ENCODE peak calls at places on chromosomes 7 and 10, in eight cellular contexts. One of them, this sample, is unnamed.
A peak's percentile ranks its signal among the peaks of the same experiment; 100 is the strongest.

GRCh38 chr7:110762514-110762913 is 328.4 kb upstream of the LRRN3 start:
- DNase-seq in ovary: no peak
- DNase-seq in smooth muscle cell of the brain vasculature: peak; percentile 26
- DNase-seq in NCI-H1105 treated with DMSO at 0.1 percent for 48 hours: peak; percentile 43
- DNase-seq in GM12878: no peak
- DNase-seq in heart right ventricle: no peak
- DNase-seq in lung: no peak
- DNase-seq in Daoy: no peak
- DNase-seq in this sample: no peak

GRCh38 chr10:486668-487067 is 202.8 kb downstream of the DIP2C start:
- DNase-seq in ovary: no peak
- DNase-seq in smooth muscle cell of the brain vasculature: no peak
- DNase-seq in NCI-H1105 treated with DMSO at 0.1 percent for 48 hours: no peak
- DNase-seq in GM12878: no peak
- DNase-seq in heart right ventricle: no peak
- DNase-seq in lung: peak; percentile 25
- DNase-seq in Daoy: no peak
- DNase-seq in this sample: no peak

GRCh38 chr7:66146701-66147100 is 32.1 kb downstream of the CRCP start:
- DNase-seq in ovary: no peak
- DNase-seq in smooth muscle cell of the brain vasculature: no peak
- DNase-seq in NCI-H1105 treated with DMSO at 0.1 percent for 48 hours: no peak
- DNase-seq in GM12878: no peak
- DNase-seq in heart right ventricle: no peak
- DNase-seq in lung: no peak
- DNase-seq in Daoy: no peak
- DNase-seq in this sample: no peak

GRCh38 chr7:20438248-20438647 is 107.5 kb downstream of the ITGB8 start:
- DNase-seq in ovary: no peak
- DNase-seq in smooth muscle cell of the brain vasculature: no peak
- DNase-seq in NCI-H1105 treated with DMSO at 0.1 percent for 48 hours: no peak
- DNase-seq in GM12878: no peak
- DNase-seq in heart right ventricle: no peak
- DNase-seq in lung: no peak
- DNase-seq in Daoy: no peak
- DNase-seq in this sample: no peak

GRCh38 chr7:75534727-75535307 is 42.7 kb downstream of the SPDYE5 start:
- DNase-seq in ovary: no peak
- DNase-seq in smooth muscle cell of the brain vasculature: no peak
- DNase-seq in NCI-H1105 treated with DMSO at 0.1 percent for 48 hours: no peak
- DNase-seq in GM12878: peak; percentile 35
- DNase-seq in heart right ventricle: no peak
- DNase-seq in lung: no peak
- DNase-seq in Daoy: peak; percentile 60
- DNase-seq in this sample: no peak

GRCh38 chr7:128422856-128423255 is 13.1 kb upstream of the IMPDH1 start:
- DNase-seq in ovary: no peak
- DNase-seq in smooth muscle cell of the brain vasculature: no peak
- DNase-seq in NCI-H1105 treated with DMSO at 0.1 percent for 48 hours: no peak
- DNase-seq in GM12878: no peak
- DNase-seq in heart right ventricle: peak; percentile 55
- DNase-seq in lung: no peak
- DNase-seq in Daoy: no peak
- DNase-seq in this sample: peak; percentile 79

GRCh38 chr10:132654708-132655661 is 117.4 kb downstream of the INPP5A start:
- DNase-seq in ovary: peak; percentile 80
- DNase-seq in smooth muscle cell of the brain vasculature: no peak
- DNase-seq in NCI-H1105 treated with DMSO at 0.1 percent for 48 hours: peak; percentile 14
- DNase-seq in GM12878: no peak
- DNase-seq in heart right ventricle: peak; percentile 35
- DNase-seq in lung: peak; percentile 56
- DNase-seq in Daoy: peak; percentile 67
- DNase-seq in this sample: peak; percentile 72

GRCh38 chr7:84088669-84089278 is 105.8 kb downstream of the SEMA3A start:
- DNase-seq in ovary: no peak
- DNase-seq in smooth muscle cell of the brain vasculature: no peak
- DNase-seq in NCI-H1105 treated with DMSO at 0.1 percent for 48 hours: peak; percentile 55
- DNase-seq in GM12878: no peak
- DNase-seq in heart right ventricle: no peak
- DNase-seq in lung: no peak
- DNase-seq in Daoy: no peak
- DNase-seq in this sample: no peak

GRCh38 chr10:97607076-97607635 is 17.6 kb downstream of the C10orf62 start:
- DNase-seq in ovary: no peak
- DNase-seq in smooth muscle cell of the brain vasculature: no peak
- DNase-seq in NCI-H1105 treated with DMSO at 0.1 percent for 48 hours: no peak
- DNase-seq in GM12878: no peak
- DNase-seq in heart right ventricle: no peak
- DNase-seq in lung: no peak
- DNase-seq in Daoy: no peak
- DNase-seq in this sample: no peak

GRCh38 chr7:92797284-92797683 is 39.1 kb downstream of the CDK6 start:
- DNase-seq in ovary: no peak
- DNase-seq in smooth muscle cell of the brain vasculature: no peak
- DNase-seq in NCI-H1105 treated with DMSO at 0.1 percent for 48 hours: no peak
- DNase-seq in GM12878: no peak
- DNase-seq in heart right ventricle: no peak
- DNase-seq in lung: no peak
- DNase-seq in Daoy: no peak
- DNase-seq in this sample: peak; percentile 36

GRCh38 chr7:37901890-37902524 is 14.6 kb downstream of the SFRP4 start:
- DNase-seq in ovary: no peak
- DNase-seq in smooth muscle cell of the brain vasculature: no peak
- DNase-seq in NCI-H1105 treated with DMSO at 0.1 percent for 48 hours: peak; percentile 2
- DNase-seq in GM12878: no peak
- DNase-seq in heart right ventricle: no peak
- DNase-seq in lung: no peak
- DNase-seq in Daoy: peak; percentile 70
- DNase-seq in this sample: no peak

GRCh38 chr10:49457686-49458085 is 61.8 kb upstream of the DRGX start:
- DNase-seq in ovary: no peak
- DNase-seq in smooth muscle cell of the brain vasculature: no peak
- DNase-seq in NCI-H1105 treated with DMSO at 0.1 percent for 48 hours: no peak
- DNase-seq in GM12878: no peak
- DNase-seq in heart right ventricle: no peak
- DNase-seq in lung: no peak
- DNase-seq in Daoy: no peak
- DNase-seq in this sample: no peak

GRCh38 chr10:24622781-24623301 is 100.8 kb downstream of the ARHGAP21 start:
- DNase-seq in ovary: no peak
- DNase-seq in smooth muscle cell of the brain vasculature: no peak
- DNase-seq in NCI-H1105 treated with DMSO at 0.1 percent for 48 hours: no peak
- DNase-seq in GM12878: no peak
- DNase-seq in heart right ventricle: no peak
- DNase-seq in lung: no peak
- DNase-seq in Daoy: no peak
- DNase-seq in this sample: no peak

GRCh38 chr7:95491201-95491600 is 5.5 kb downstream of the ASB4 start:
- DNase-seq in ovary: no peak
- DNase-seq in smooth muscle cell of the brain vasculature: no peak
- DNase-seq in NCI-H1105 treated with DMSO at 0.1 percent for 48 hours: no peak
- DNase-seq in GM12878: no peak
- DNase-seq in heart right ventricle: no peak
- DNase-seq in lung: no peak
- DNase-seq in Daoy: no peak
- DNase-seq in this sample: no peak

GRCh38 chr10:82249141-82249540 is 374.1 kb downstream of the NRG3 start:
- DNase-seq in ovary: no peak
- DNase-seq in smooth muscle cell of the brain vasculature: no peak
- DNase-seq in NCI-H1105 treated with DMSO at 0.1 percent for 48 hours: no peak
- DNase-seq in GM12878: no peak
- DNase-seq in heart right ventricle: no peak
- DNase-seq in lung: no peak
- DNase-seq in Daoy: no peak
- DNase-seq in this sample: no peak

GRCh38 chr10:85581357-85581756 is 785.2 kb downstream of the GRID1 start:
- DNase-seq in ovary: no peak
- DNase-seq in smooth muscle cell of the brain vasculature: no peak
- DNase-seq in NCI-H1105 treated with DMSO at 0.1 percent for 48 hours: no peak
- DNase-seq in GM12878: no peak
- DNase-seq in heart right ventricle: no peak
- DNase-seq in lung: no peak
- DNase-seq in Daoy: no peak
- DNase-seq in this sample: no peak

GRCh38 chr10:27537812-27538211 is 33.7 kb downstream of the RAB18 start:
- DNase-seq in ovary: no peak
- DNase-seq in smooth muscle cell of the brain vasculature: no peak
- DNase-seq in NCI-H1105 treated with DMSO at 0.1 percent for 48 hours: no peak
- DNase-seq in GM12878: no peak
- DNase-seq in heart right ventricle: no peak
- DNase-seq in lung: no peak
- DNase-seq in Daoy: no peak
- DNase-seq in this sample: no peak

GRCh38 chr10:98067165-98067564 is 36.7 kb upstream of the CRTAC1 start:
- DNase-seq in ovary: no peak
- DNase-seq in smooth muscle cell of the brain vasculature: no peak
- DNase-seq in NCI-H1105 treated with DMSO at 0.1 percent for 48 hours: no peak
- DNase-seq in GM12878: no peak
- DNase-seq in heart right ventricle: no peak
- DNase-seq in lung: no peak
- DNase-seq in Daoy: no peak
- DNase-seq in this sample: no peak

GRCh38 chr7:130151591-130152269 is 53.5 kb downstream of the TMEM209 start:
- DNase-seq in ovary: no peak
- DNase-seq in smooth muscle cell of the brain vasculature: no peak
- DNase-seq in NCI-H1105 treated with DMSO at 0.1 percent for 48 hours: no peak
- DNase-seq in GM12878: no peak
- DNase-seq in heart right ventricle: no peak
- DNase-seq in lung: no peak
- DNase-seq in Daoy: peak; percentile 27
- DNase-seq in this sample: no peak

GRCh38 chr7:66505531-66506451 is 122.9 kb upstream of the KCTD7 start:
- DNase-seq in ovary: peak; percentile 44
- DNase-seq in smooth muscle cell of the brain vasculature: no peak
- DNase-seq in NCI-H1105 treated with DMSO at 0.1 percent for 48 hours: peak; percentile 40
- DNase-seq in GM12878: no peak
- DNase-seq in heart right ventricle: no peak
- DNase-seq in lung: no peak
- DNase-seq in Daoy: no peak
- DNase-seq in this sample: peak; percentile 42

This sample was measured in left ventricle myocardium superior.